ENCODE peak calls at places on chromosomes 5 and 9, in eight cellular contexts. S, R, N, A, Y, E, T and M are unnamed samples.

GRCh38 chr5:100448250-100448649 is 86.9 kb upstream of the FAM174A start:
- DNase-seq in S (no peak), R (no peak), N (no peak), A (no peak), Y (no peak), E (no peak), T (peak), M (no peak)

GRCh38 chr5:24042688-24043087 is 535.3 kb downstream of the PRDM9 start:
- DNase-seq in S (no peak), R (no peak), N (no peak), A (no peak), Y (no peak), E (no peak), T (no peak), M (no peak)

GRCh38 chr5:124741711-124742496 is 4.5 kb downstream of the ZNF608 start:
- DNase-seq in S (no peak), R (peak), N (no peak), A (no peak), Y (peak), E (no peak), T (peak), M (no peak)

GRCh38 chr5:83375049-83375710 is 96.4 kb upstream of the VCAN start:
- DNase-seq in S (no peak), R (peak), N (no peak), A (no peak), Y (no peak), E (no peak), T (peak), M (no peak)

GRCh38 chr5:154422298-154422697 is 23.5 kb upstream of the SAP30L start:
- DNase-seq in S (no peak), R (no peak), N (no peak), A (no peak), Y (no peak), E (no peak), T (no peak), M (no peak)

GRCh38 chr5:133750356-133750755 is 138.0 kb upstream of the FSTL4 start:
- DNase-seq in S (no peak), R (no peak), N (no peak), A (no peak), Y (no peak), E (no peak), T (no peak), M (no peak)

GRCh38 chr5:123093279-123094226 is 4.5 kb downstream of the PRDM6 start:
- DNase-seq in S (no peak), R (no peak), N (no peak), A (no peak), Y (peak), E (no peak), T (no peak), M (no peak)

GRCh38 chr5:42655982-42656660 is 100.5 kb upstream of the CCDC152 start:
- DNase-seq in S (no peak), R (peak), N (no peak), A (no peak), Y (no peak), E (no peak), T (peak), M (no peak)

GRCh38 chr5:165397521-165397920 is 1892.1 kb downstream of the MAT2B start:
- DNase-seq in S (no peak), R (no peak), N (no peak), A (no peak), Y (no peak), E (no peak), T (no peak), M (no peak)

GRCh38 chr5:173163219-173163618 is 18.9 kb downstream of the BNIP1 start:
- DNase-seq in S (no peak), R (no peak), N (no peak), A (no peak), Y (no peak), E (no peak), T (peak), M (no peak)

GRCh38 chr9:90900130-90900529 is 98.5 kb downstream of the SYK start:
- DNase-seq in S (no peak), R (peak), N (no peak), A (peak), Y (peak), E (peak), T (no peak), M (no peak)

GRCh38 chr9:108297025-108297424 is 558.8 kb downstream of the ACTL7B start:
- DNase-seq in S (peak), R (peak), N (peak), A (peak), Y (no peak), E (peak), T (peak), M (no peak)

GRCh38 chr5:153081385-153081784 is 409.1 kb upstream of the GRIA1 start:
- DNase-seq in S (no peak), R (no peak), N (no peak), A (no peak), Y (no peak), E (no peak), T (no peak), M (no peak)

GRCh38 chr9:131282688-131283422 is 6.5 kb upstream of the FAM78A start:
- DNase-seq in S (no peak), R (peak), N (no peak), A (peak), Y (peak), E (peak), T (peak), M (no peak)

GRCh38 chr9:23322392-23322791 is 503.6 kb downstream of the ELAVL2 start:
- DNase-seq in S (no peak), R (no peak), N (no peak), A (no peak), Y (peak), E (no peak), T (no peak), M (peak)

GRCh38 chr5:145471026-145471425 is 364.1 kb downstream of the PRELID2 start:
- DNase-seq in S (no peak), R (no peak), N (no peak), A (no peak), Y (no peak), E (no peak), T (no peak), M (no peak)

GRCh38 chr5:123359866-123360569 is 63.2 kb downstream of the CEP120 start:
- DNase-seq in S (no peak), R (no peak), N (no peak), A (no peak), Y (no peak), E (no peak), T (no peak), M (no peak)

GRCh38 chr5:170861855-170862766 is at the start of gene RANBP17:
- DNase-seq in S (no peak), R (peak), N (no peak), A (peak), Y (peak), E (peak), T (peak), M (no peak)

GRCh38 chr5:93189707-93190120 is 391.3 kb downstream of the NR2F1-AS1 start:
- DNase-seq in S (peak), R (peak), N (no peak), A (no peak), Y (no peak), E (no peak), T (peak), M (no peak)

GRCh38 chr9:129280236-129281231 is 102.5 kb upstream of the IER5L start:
- DNase-seq in S (no peak), R (no peak), N (no peak), A (peak), Y (no peak), E (no peak), T (no peak), M (no peak)

GRCh38 chr9:107249131-107249533 is 33.9 kb upstream of the RAD23B start:
- DNase-seq in S (no peak), R (peak), N (no peak), A (no peak), Y (peak), E (no peak), T (peak), M (no peak)

GRCh38 chr5:177265395-177265794 is 38.1 kb downstream of the RAB24 start:
- DNase-seq in S (no peak), R (no peak), N (no peak), A (no peak), Y (no peak), E (no peak), T (no peak), M (no peak)

DNA sequence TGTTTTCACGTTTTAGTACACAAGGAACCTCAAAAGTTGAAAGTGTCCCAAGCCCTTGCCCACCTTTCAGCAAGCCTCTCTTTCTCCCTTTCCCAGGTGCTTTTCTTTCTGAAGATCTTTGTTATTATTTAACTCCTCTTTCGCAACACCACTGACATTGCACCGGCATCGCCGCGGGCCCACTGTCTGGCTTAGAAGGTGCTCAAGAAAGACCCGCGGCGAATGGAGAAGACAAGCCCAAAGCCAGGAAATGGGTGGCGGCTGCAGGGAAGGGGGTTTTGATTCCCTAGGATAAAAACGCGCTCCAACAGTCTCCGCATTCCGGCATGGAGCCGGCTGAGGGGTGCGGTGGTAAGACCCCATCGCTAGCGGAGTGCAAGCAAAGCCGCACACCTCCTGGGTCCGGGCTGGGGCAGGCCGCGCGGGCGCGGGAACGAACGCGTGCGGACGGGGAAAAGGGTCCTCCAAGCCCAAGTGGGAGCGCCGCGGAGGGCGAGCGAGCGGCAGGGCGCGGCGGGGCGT is 403 bp upstream of the AFAP1L1 start:
- DNase-seq in S (no peak), R (no peak), N (no peak), A (no peak), Y (no peak), E (no peak), T (no peak), M (no peak)
- H3K4me3 ChIP-seq in S (peak), R (peak), N (peak), A (peak), Y (peak), E (peak), T (peak), M (no peak)

GRCh38 chr9:114452219-114453169 is 52.8 kb downstream of the WHRN start:
- DNase-seq in S (no peak), R (no peak), N (no peak), A (no peak), Y (no peak), E (no peak), T (no peak), M (peak)
- H3K4me3 ChIP-seq in S (no peak), R (no peak), N (no peak), A (no peak), Y (no peak), E (no peak), T (no peak), M (no peak)

GRCh38 chr9:93061791-93062299 is 3.3 kb downstream of the SUSD3 start:
- DNase-seq in S (no peak), R (no peak), N (no peak), A (no peak), Y (peak), E (no peak), T (no peak), M (no peak)
- H3K4me3 ChIP-seq in S (no peak), R (no peak), N (no peak), A (no peak), Y (no peak), E (no peak), T (no peak), M (no peak)

GRCh38 chr9:128091571-128091970 is 23.5 kb downstream of the SLC25A25 start:
- DNase-seq in S (no peak), R (no peak), N (no peak), A (no peak), Y (no peak), E (no peak), T (no peak), M (no peak)
- H3K4me3 ChIP-seq in S (peak), R (peak), N (no peak), A (peak), Y (no peak), E (no peak), T (peak), M (no peak)

DNA sequence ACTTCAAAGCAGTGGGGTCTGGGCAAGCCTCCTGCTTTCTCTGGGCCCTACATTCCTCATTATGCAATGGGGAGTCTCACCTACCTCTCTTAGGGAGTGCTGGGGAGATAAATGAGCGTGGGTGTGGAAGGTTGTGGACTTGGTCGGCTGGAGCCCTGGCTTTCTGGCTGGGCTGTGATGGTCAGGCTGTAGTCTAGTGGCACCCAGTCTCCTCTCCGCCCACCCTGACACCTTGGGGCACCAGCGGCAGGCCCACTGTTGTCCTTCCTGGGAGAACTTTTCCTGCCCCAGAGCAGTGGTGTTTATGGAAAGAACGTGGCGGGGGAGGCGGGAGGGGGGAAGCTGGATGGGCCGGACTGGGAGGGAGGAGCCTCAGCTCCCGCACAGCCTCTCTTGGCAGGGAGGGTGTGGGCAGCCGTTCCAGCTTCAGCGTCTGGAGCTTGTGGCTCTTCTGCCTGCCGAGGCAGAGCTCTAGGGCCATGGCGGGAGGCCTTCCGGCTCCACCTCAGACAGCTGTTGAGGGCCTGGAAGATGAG is 4.1 kb downstream of the PTGS1 start:
- DNase-seq in S (no peak), R (peak), N (peak), A (peak), Y (peak), E (peak), T (peak), M (no peak)
- H3K4me3 ChIP-seq in S (no peak), R (no peak), N (no peak), A (no peak), Y (no peak), E (no peak), T (no peak), M (no peak)

DNA sequence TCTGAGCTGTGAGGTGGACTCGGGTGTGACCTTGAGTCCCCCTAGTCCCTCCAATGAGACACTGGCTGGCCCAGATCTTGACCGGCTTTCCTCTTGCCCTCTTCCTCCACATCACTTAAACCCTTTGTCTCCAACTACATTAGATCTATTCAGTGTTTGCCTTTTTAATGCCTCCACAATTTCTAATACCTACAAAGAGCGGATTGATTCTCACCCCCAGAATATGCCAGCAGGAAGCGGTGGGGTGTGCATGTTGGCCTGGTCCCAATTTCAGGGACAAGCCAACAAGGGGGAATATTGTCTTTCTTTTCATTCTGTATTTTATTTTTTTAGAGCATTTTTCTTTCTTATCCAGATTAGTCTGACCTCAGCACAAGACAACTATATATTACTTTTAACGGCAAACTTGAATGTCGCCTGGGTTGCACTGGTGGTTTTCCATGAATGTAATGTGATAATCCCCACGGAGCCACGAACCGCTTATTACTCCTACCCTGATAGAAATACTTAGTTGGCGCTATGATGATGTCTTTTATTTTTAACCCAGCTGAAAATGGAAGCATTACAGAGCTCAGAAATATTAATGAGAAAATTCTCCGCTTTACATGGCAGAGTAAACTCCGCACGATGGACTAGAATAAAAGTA is 68.5 kb upstream of the MYO10 start:
- DNase-seq in S (no peak), R (no peak), N (no peak), A (no peak), Y (no peak), E (no peak), T (peak), M (no peak)
- H3K4me3 ChIP-seq in S (no peak), R (no peak), N (no peak), A (peak), Y (no peak), E (no peak), T (no peak), M (no peak)

DNA sequence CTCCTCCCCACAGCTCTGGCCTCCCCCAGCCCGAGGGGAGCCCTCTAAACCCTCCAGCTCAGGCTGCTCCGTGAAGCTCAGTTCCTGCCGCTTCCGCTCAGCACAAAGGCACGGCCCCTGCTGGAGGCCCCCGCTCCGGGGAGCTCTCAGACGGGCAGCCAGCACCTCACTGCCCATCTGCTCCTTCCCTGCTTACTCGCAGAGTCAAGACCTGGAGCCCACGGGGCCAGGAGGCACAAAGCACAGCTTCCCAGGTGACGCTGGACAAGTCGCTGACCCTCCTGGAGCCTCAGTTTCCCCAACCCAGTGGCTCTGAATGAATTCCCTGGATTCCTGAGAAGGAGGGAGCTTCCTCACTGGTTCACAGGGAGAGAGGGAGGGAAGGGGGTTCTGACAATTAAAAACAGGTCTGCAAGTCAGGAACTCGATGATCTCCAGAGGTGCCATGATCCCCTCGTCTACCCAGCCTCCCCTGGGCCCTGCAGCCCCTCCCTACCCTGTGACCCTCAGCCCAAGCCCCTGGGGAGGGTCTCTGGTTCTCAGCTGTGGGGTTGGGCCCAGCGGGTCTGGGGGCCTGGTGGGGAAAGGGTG is 36.2 kb downstream of the VAV2 start:
- DNase-seq in S (no peak), R (peak), N (no peak), A (peak), Y (peak), E (peak), T (peak), M (no peak)
- H3K4me3 ChIP-seq in S (peak), R (peak), N (no peak), A (peak), Y (peak), E (no peak), T (no peak), M (no peak)

GRCh38 chr9:706073-706472 is 135.4 kb upstream of the DMRT1 start:
- DNase-seq in S (no peak), R (no peak), N (no peak), A (no peak), Y (no peak), E (no peak), T (no peak), M (no peak)
- H3K4me3 ChIP-seq in S (no peak), R (no peak), N (no peak), A (peak), Y (no peak), E (peak), T (peak), M (no peak)